ENCODE peak calls at places on chromosomes 16 and 17, in six cellular contexts. One of them, this sample, is unnamed.
A peak's percentile ranks its signal among the peaks of the same experiment; 100 is the strongest.

GRCh38 chr16:12124742-12125141 is 148.2 kb downstream of the SNX29 start:
- DNase-seq in IMR-90: no peak
- DNase-seq in H1: no peak
- DNase-seq in H9: no peak
- DNase-seq in trophoblast cell: no peak
- DNase-seq in mesenchymal stem cell: no peak
- DNase-seq in this sample: no peak

GRCh38 chr16:3520861-3521260 is 20.1 kb downstream of the CLUAP1 start:
- DNase-seq in IMR-90: no peak
- DNase-seq in H1: no peak
- DNase-seq in H9: peak; percentile 57
- DNase-seq in trophoblast cell: no peak
- DNase-seq in mesenchymal stem cell: no peak
- DNase-seq in this sample: no peak

GRCh38 chr17:6269474-6269873 is 165.4 kb downstream of the AIPL1 start:
- DNase-seq in IMR-90: peak; percentile 28
- DNase-seq in H1: peak; percentile 80
- DNase-seq in H9: peak; percentile 69
- DNase-seq in trophoblast cell: peak; percentile 54
- DNase-seq in mesenchymal stem cell: peak; percentile 49
- DNase-seq in this sample: peak; percentile 76

GRCh38 chr16:7377231-7377630 is 44.6 kb downstream of the RBFOX1 start:
- DNase-seq in IMR-90: no peak
- DNase-seq in H1: no peak
- DNase-seq in H9: no peak
- DNase-seq in trophoblast cell: no peak
- DNase-seq in mesenchymal stem cell: no peak
- DNase-seq in this sample: no peak

GRCh38 chr16:10989494-10989893 is 45.1 kb downstream of the CLEC16A start:
- DNase-seq in IMR-90: no peak
- DNase-seq in H1: no peak
- DNase-seq in H9: no peak
- DNase-seq in trophoblast cell: no peak
- DNase-seq in mesenchymal stem cell: no peak
- DNase-seq in this sample: no peak

GRCh38 chr16:15507299-15507958 is 73.0 kb downstream of the BMERB1 start:
- DNase-seq in IMR-90: peak; percentile 53
- DNase-seq in H1: no peak
- DNase-seq in H9: no peak
- DNase-seq in trophoblast cell: no peak
- DNase-seq in mesenchymal stem cell: peak; percentile 82
- DNase-seq in this sample: no peak

GRCh38 chr16:84061236-84061830 is 18.7 kb upstream of the SLC38A8 start:
- DNase-seq in IMR-90: no peak
- DNase-seq in H1: no peak
- DNase-seq in H9: no peak
- DNase-seq in trophoblast cell: no peak
- DNase-seq in mesenchymal stem cell: no peak
- DNase-seq in this sample: no peak

GRCh38 chr16:31188450-31189411 is 8.8 kb downstream of the FUS start:
- DNase-seq in IMR-90: no peak
- DNase-seq in H1: no peak
- DNase-seq in H9: no peak
- DNase-seq in trophoblast cell: no peak
- DNase-seq in mesenchymal stem cell: no peak
- DNase-seq in this sample: no peak

GRCh38 chr16:87076950-87077749 is 240.0 kb downstream of the C16orf95 start:
- DNase-seq in IMR-90: peak; percentile 55
- DNase-seq in H1: peak; percentile 91
- DNase-seq in H9: peak; percentile 86
- DNase-seq in trophoblast cell: peak; percentile 42
- DNase-seq in mesenchymal stem cell: peak; percentile 57
- DNase-seq in this sample: no peak

GRCh38 chr17:48576479-48577309 is 1.5 kb downstream of the HOXB4 start:
- DNase-seq in IMR-90: peak; percentile 83
- DNase-seq in H1: no peak
- DNase-seq in H9: no peak
- DNase-seq in trophoblast cell: peak; percentile 46
- DNase-seq in mesenchymal stem cell: peak; percentile 84
- DNase-seq in this sample: no peak

GRCh38 chr16:49281843-49282642 is 405 bp upstream of the CBLN1 start:
- DNase-seq in IMR-90: peak; percentile 16
- DNase-seq in H1: peak; percentile 96
- DNase-seq in H9: peak; percentile 92
- DNase-seq in trophoblast cell: peak; percentile 38
- DNase-seq in mesenchymal stem cell: peak; percentile 26
- DNase-seq in this sample: peak; percentile 98

GRCh38 chr16:89115216-89115949 is 21.7 kb downstream of the ACSF3 start:
- DNase-seq in IMR-90: no peak
- DNase-seq in H1: no peak
- DNase-seq in H9: no peak
- DNase-seq in trophoblast cell: peak; percentile 50
- DNase-seq in mesenchymal stem cell: no peak
- DNase-seq in this sample: no peak

GRCh38 chr17:44209786-44210341 is 9.6 kb downstream of the UBTF start:
- DNase-seq in IMR-90: peak; percentile 40
- DNase-seq in H1: no peak
- DNase-seq in H9: no peak
- DNase-seq in trophoblast cell: no peak
- DNase-seq in mesenchymal stem cell: peak; percentile 27
- DNase-seq in this sample: no peak

GRCh38 chr16:29820730-29821662 is 734 bp downstream of the MVP start:
- DNase-seq in IMR-90: no peak
- DNase-seq in H1: no peak
- DNase-seq in H9: no peak
- DNase-seq in trophoblast cell: peak; percentile 27
- DNase-seq in mesenchymal stem cell: peak; percentile 23
- DNase-seq in this sample: no peak

GRCh38 chr17:36773039-36773438 is 164.2 kb upstream of the LHX1 start:
- DNase-seq in IMR-90: no peak
- DNase-seq in H1: no peak
- DNase-seq in H9: no peak
- DNase-seq in trophoblast cell: no peak
- DNase-seq in mesenchymal stem cell: no peak
- DNase-seq in this sample: no peak

GRCh38 chr17:81365148-81365600 is 30.1 kb upstream of the BAHCC1 start:
- DNase-seq in IMR-90: peak; percentile 84
- DNase-seq in H1: peak; percentile 68
- DNase-seq in H9: peak; percentile 82
- DNase-seq in trophoblast cell: peak; percentile 48
- DNase-seq in mesenchymal stem cell: peak; percentile 75
- DNase-seq in this sample: no peak

GRCh38 chr16:24838554-24839266 is 7.1 kb upstream of the SLC5A11 start:
- DNase-seq in IMR-90: peak; percentile 70
- DNase-seq in H1: no peak
- DNase-seq in H9: no peak
- DNase-seq in trophoblast cell: no peak
- DNase-seq in mesenchymal stem cell: peak; percentile 54
- DNase-seq in this sample: no peak

GRCh38 chr17:67982034-67982640 is 14.1 kb downstream of the C17orf58 start:
- DNase-seq in IMR-90: no peak
- DNase-seq in H1: no peak
- DNase-seq in H9: no peak
- DNase-seq in trophoblast cell: no peak
- DNase-seq in mesenchymal stem cell: peak; percentile 38
- DNase-seq in this sample: no peak

GRCh38 chr17:51166987-51167931 is 1.0 kb downstream of the NME2 start:
- DNase-seq in IMR-90: peak; percentile 19
- DNase-seq in H1: peak; percentile 80
- DNase-seq in H9: peak; percentile 73
- DNase-seq in trophoblast cell: peak; percentile 67
- DNase-seq in mesenchymal stem cell: peak; percentile 70
- DNase-seq in this sample: peak; percentile 39

GRCh38 chr17:42562845-42563509 is 1.0 kb downstream of the COASY start:
- DNase-seq in IMR-90: peak; percentile 28
- DNase-seq in H1: no peak
- DNase-seq in H9: no peak
- DNase-seq in trophoblast cell: no peak
- DNase-seq in mesenchymal stem cell: no peak
- DNase-seq in this sample: no peak

GRCh38 chr17:32794533-32795246 is 82.2 kb downstream of the MYO1D start:
- DNase-seq in IMR-90: no peak
- DNase-seq in H1: no peak
- DNase-seq in H9: no peak
- DNase-seq in trophoblast cell: no peak
- DNase-seq in mesenchymal stem cell: no peak
- DNase-seq in this sample: no peak

GRCh38 chr17:4483012-4483840 is 15.5 kb upstream of the SPNS2 start:
- DNase-seq in IMR-90: no peak
- DNase-seq in H1: no peak
- DNase-seq in H9: no peak
- DNase-seq in trophoblast cell: peak; percentile 92
- DNase-seq in mesenchymal stem cell: no peak
- DNase-seq in this sample: no peak

GRCh38 chr16:56855201-56855600 is 9.8 kb upstream of the SLC12A3 start:
- DNase-seq in IMR-90: no peak
- DNase-seq in H1: no peak
- DNase-seq in H9: no peak
- DNase-seq in trophoblast cell: no peak
- DNase-seq in mesenchymal stem cell: no peak
- DNase-seq in this sample: no peak

GRCh38 chr16:56041556-56042140 is 149.6 kb upstream of the GNAO1 start:
- DNase-seq in IMR-90: no peak
- DNase-seq in H1: peak; percentile 67
- DNase-seq in H9: peak; percentile 78
- DNase-seq in trophoblast cell: peak; percentile 63
- DNase-seq in mesenchymal stem cell: no peak
- DNase-seq in this sample: peak; percentile 32

GRCh38 chr16:56807011-56807675 is 57.9 kb upstream of the SLC12A3 start:
- DNase-seq in IMR-90: peak; percentile 84
- DNase-seq in H1: no peak
- DNase-seq in H9: no peak
- DNase-seq in trophoblast cell: peak; percentile 91
- DNase-seq in mesenchymal stem cell: peak; percentile 85
- DNase-seq in this sample: no peak

GRCh38 chr16:11328172-11329079 is 16.8 kb upstream of the RMI2 start:
- DNase-seq in IMR-90: peak; percentile 97
- DNase-seq in H1: peak; percentile 78
- DNase-seq in H9: peak; percentile 97
- DNase-seq in trophoblast cell: peak; percentile 95
- DNase-seq in mesenchymal stem cell: peak; percentile 98
- DNase-seq in this sample: peak; percentile 62

GRCh38 chr16:71930993-71931392 is 35.7 kb downstream of the IST1 start:
- DNase-seq in IMR-90: no peak
- DNase-seq in H1: no peak
- DNase-seq in H9: no peak
- DNase-seq in trophoblast cell: no peak
- DNase-seq in mesenchymal stem cell: no peak
- DNase-seq in this sample: no peak

GRCh38 chr17:71084219-71084618 is 914.9 kb downstream of the KCNJ2 start:
- DNase-seq in IMR-90: peak; percentile 22
- DNase-seq in H1: peak; percentile 73
- DNase-seq in H9: peak; percentile 78
- DNase-seq in trophoblast cell: peak; percentile 41
- DNase-seq in mesenchymal stem cell: peak; percentile 46
- DNase-seq in this sample: peak; percentile 30

GRCh38 chr16:3189869-3190268 is 1.9 kb downstream of the OR1F1 start:
- DNase-seq in IMR-90: no peak
- DNase-seq in H1: no peak
- DNase-seq in H9: no peak
- DNase-seq in trophoblast cell: no peak
- DNase-seq in mesenchymal stem cell: peak; percentile 35
- DNase-seq in this sample: no peak

GRCh38 chr17:34254651-34255380 is at the start of gene CCL2:
- DNase-seq in IMR-90: peak; percentile 85
- DNase-seq in H1: peak; percentile 56
- DNase-seq in H9: peak; percentile 89
- DNase-seq in trophoblast cell: no peak
- DNase-seq in mesenchymal stem cell: peak; percentile 82
- DNase-seq in this sample: no peak
- H3K27ac ChIP-seq in IMR-90: peak within 1 kb of the TSS; percentile 89
- H3K27ac ChIP-seq in H1: peak within 1 kb of the TSS; percentile 32
- H3K27ac ChIP-seq in H9: peak within 1 kb of the TSS; percentile 33
- H3K27ac ChIP-seq in trophoblast cell: peak within 1 kb of the TSS; percentile 63
- H3K27ac ChIP-seq in mesenchymal stem cell: peak within 1 kb of the TSS; percentile 88
- H3K27ac ChIP-seq in this sample: peak within 1 kb of the TSS; percentile 49

DNA sequence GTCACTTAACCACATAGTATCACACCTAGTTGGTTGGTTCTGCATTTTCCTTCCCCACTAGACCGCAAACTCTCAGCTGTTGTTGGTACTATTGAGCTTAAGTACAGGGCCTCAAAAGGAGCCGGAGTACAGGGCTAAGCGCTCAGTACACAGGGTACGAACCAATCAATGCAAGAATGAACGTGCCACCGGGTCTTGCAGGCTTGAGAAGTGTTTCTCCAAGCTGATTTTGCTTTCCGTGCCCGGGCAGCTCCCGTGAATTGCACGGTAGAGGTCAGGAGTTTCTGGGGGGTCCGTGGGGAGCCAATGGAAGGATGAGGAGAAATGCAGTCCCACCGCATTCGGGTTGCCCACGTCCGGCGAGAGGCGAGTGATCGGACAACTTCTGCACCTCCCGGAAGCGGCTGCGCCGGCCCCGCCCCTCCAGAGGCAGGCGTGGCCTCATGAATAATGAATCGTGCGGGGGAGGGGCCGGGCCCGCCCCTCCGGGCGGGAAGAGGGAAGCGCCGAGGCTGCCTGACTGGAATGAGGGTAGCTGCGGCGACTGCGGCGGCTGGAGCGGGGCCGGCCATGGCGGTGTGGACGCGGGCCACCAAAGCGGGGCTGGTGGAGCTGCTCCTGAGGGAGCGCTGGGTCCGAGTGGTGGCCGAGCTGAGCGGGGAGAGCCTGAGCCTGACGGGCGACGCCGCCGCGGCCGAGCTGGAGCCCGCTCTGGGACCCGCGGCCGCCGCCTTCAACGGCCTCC is at the start of gene SNTB2:
- DNase-seq in IMR-90: peak; percentile 83
- DNase-seq in H1: peak; percentile 95
- DNase-seq in H9: peak; percentile 93
- DNase-seq in trophoblast cell: peak; percentile 98
- DNase-seq in mesenchymal stem cell: peak; percentile 91
- DNase-seq in this sample: peak; percentile 90
- H2AK5ac ChIP-seq in IMR-90: peak within 1 kb of the TSS; percentile 66
- H2AK5ac ChIP-seq in H1: no peak within 1 kb of the TSS
- H2AK5ac ChIP-seq in H9: no peak within 1 kb of the TSS
- H2AK5ac ChIP-seq in trophoblast cell: no peak within 1 kb of the TSS
- H2AK5ac ChIP-seq in mesenchymal stem cell: no peak within 1 kb of the TSS
- H2AK5ac ChIP-seq in this sample: no peak within 1 kb of the TSS

DNA sequence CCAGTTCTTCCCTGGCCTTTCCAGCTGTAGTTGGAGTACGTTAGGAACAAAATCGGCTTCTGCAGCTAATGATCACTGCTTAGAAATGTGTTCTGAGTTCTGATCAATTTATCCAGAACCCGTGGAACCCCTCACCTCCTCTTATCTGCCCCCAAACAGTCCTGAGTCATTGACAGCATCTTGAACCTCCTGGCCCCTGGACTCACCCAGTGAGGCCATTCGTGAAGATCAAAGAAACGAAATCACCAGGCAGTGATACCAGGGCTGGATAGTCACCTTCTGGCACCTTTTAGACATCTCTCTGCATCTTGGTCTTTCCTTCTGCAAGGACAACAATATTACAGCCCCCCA is 17.0 kb upstream of the EXOC7 start:
- DNase-seq in IMR-90: no peak
- DNase-seq in H1: no peak
- DNase-seq in H9: no peak
- DNase-seq in trophoblast cell: no peak
- DNase-seq in mesenchymal stem cell: no peak
- DNase-seq in this sample: no peak
- H2AFZ ChIP-seq in IMR-90: no peak overlapping the region
- H2AFZ ChIP-seq in H1: no peak overlapping the region
- H2AFZ ChIP-seq in H9: no peak overlapping the region
- H2AFZ ChIP-seq in trophoblast cell: no peak overlapping the region
- H2AFZ ChIP-seq in mesenchymal stem cell: no peak overlapping the region
- H2AFZ ChIP-seq in this sample: peak overlapping the region; percentile 84

GRCh38 chr17:40645291-40645690 is 2.3 kb downstream of the SMARCE1 start:
- DNase-seq in IMR-90: no peak
- DNase-seq in H1: no peak
- DNase-seq in H9: no peak
- DNase-seq in trophoblast cell: no peak
- DNase-seq in mesenchymal stem cell: no peak
- DNase-seq in this sample: no peak
- H3K27ac ChIP-seq in IMR-90: no peak overlapping the region
- H3K27ac ChIP-seq in H1: no peak overlapping the region
- H3K27ac ChIP-seq in H9: no peak overlapping the region
- H3K27ac ChIP-seq in trophoblast cell: no peak overlapping the region
- H3K27ac ChIP-seq in mesenchymal stem cell: no peak overlapping the region
- H3K27ac ChIP-seq in this sample: no peak overlapping the region